ENCODE peak calls at places on chromosomes 4 and X, in seven cellular contexts. C, Y, Q, O, A, M and R are unnamed samples.

GRCh38 chr4:15953625-15954024 is 9.3 kb downstream of the FGFBP2 start:
- DNase-seq in O (no peak), A (no peak), M (no peak), Q (no peak), Y (no peak), C (no peak), R (no peak)

GRCh38 chr4:114694770-114695169 is 96.2 kb downstream of the UGT8 start:
- DNase-seq in M (peak; percentile 5), Q (no peak), Y (no peak), A (peak; percentile 46), C (peak; percentile 45), O (peak; percentile 5), R (no peak)

GRCh38 chrX:95919605-95920004 is 765.0 kb upstream of the DIAPH2 start:
- DNase-seq in A (no peak), O (no peak), M (no peak), Q (no peak), C (no peak), Y (no peak), R (no peak)

GRCh38 chrX:16212436-16212835 is 45.2 kb downstream of the MAGEB17 start:
- DNase-seq in M (no peak), C (peak; percentile 54), Q (peak; percentile 24), O (no peak), Y (no peak), A (peak; percentile 13), R (no peak)

GRCh38 chr4:65597697-65598096 is 72.6 kb downstream of the EPHA5 start:
- DNase-seq in Q (no peak), Y (no peak), M (no peak), O (no peak), C (no peak), A (no peak), R (no peak)

GRCh38 chrX:67673741-67674274 is 130.0 kb downstream of the AR start:
- DNase-seq in C (no peak), Q (no peak), M (no peak), O (no peak), A (no peak), Y (no peak), R (no peak)

GRCh38 chrX:44876767-44877166 is 3.8 kb downstream of the KDM6A start:
- DNase-seq in M (no peak), A (no peak), O (no peak), C (no peak), Y (no peak), Q (no peak), R (no peak)

GRCh38 chr4:1763550-1764080 is 29.5 kb upstream of the FGFR3 start:
- DNase-seq in A (peak; percentile 85), Y (peak; percentile 31), O (no peak), M (no peak), C (peak; percentile 39), Q (no peak), R (no peak)

GRCh38 chr4:156560701-156561100 is 410.9 kb downstream of the PDGFC start:
- DNase-seq in O (no peak), M (no peak), A (no peak), C (no peak), Y (no peak), Q (no peak), R (no peak)

GRCh38 chrX:153396320-153397195 is 4.6 kb downstream of the PNMA6E start:
- DNase-seq in M (no peak), Q (no peak), Y (no peak), O (no peak), A (no peak), C (no peak), R (no peak)

GRCh38 chrX:40871385-40872082 is 136.2 kb upstream of the MED14 start:
- DNase-seq in O (no peak), C (no peak), A (no peak), M (no peak), Y (no peak), Q (no peak), R (no peak)

GRCh38 chrX:65750674-65751469 is 83.4 kb downstream of the MSN start:
- DNase-seq in Q (no peak), O (peak; percentile 14), Y (no peak), A (no peak), C (no peak), M (no peak), R (no peak)

GRCh38 chr4:46274717-46275116 is 115.2 kb downstream of the GABRA2 start:
- DNase-seq in Y (no peak), O (no peak), M (no peak), Q (no peak), C (peak; percentile 16), A (no peak), R (no peak)

GRCh38 chrX:64204701-64205440 is 637 bp downstream of the AMER1 start:
- DNase-seq in A (peak; percentile 44), O (peak; percentile 23), C (peak; percentile 44), M (peak; percentile 48), Y (peak; percentile 33), Q (peak; percentile 52), R (peak; percentile 75)

GRCh38 chrX:48676893-48677270 is 6.7 kb upstream of the WAS start:
- DNase-seq in A (peak; percentile 29), Q (no peak), Y (no peak), C (no peak), O (peak; percentile 18), M (no peak), R (no peak)

GRCh38 chr4:167032876-167033275 is 201.4 kb downstream of the SPOCK3 start:
- DNase-seq in Y (no peak), A (no peak), C (no peak), Q (no peak), O (no peak), M (no peak), R (no peak)

GRCh38 chr4:16026155-16026761 is 57.6 kb downstream of the PROM1 start:
- DNase-seq in Q (peak; percentile 31), A (peak; percentile 75), M (peak; percentile 25), O (peak; percentile 42), Y (no peak), C (peak; percentile 79), R (no peak)

GRCh38 chr4:108272566-108272965 is 103.8 kb upstream of the LEF1 start:
- DNase-seq in C (no peak), Y (no peak), O (no peak), M (peak; percentile 78), Q (no peak), A (no peak), R (no peak)

GRCh38 chr4:182177166-182177565 is 66.0 kb upstream of the TENM3 start:
- DNase-seq in A (no peak), M (no peak), Y (no peak), Q (no peak), O (no peak), C (no peak), R (no peak)

GRCh38 chrX:9466115-9466495 is 1.2 kb downstream of the TBL1X start:
- DNase-seq in Y (peak; percentile 31), M (peak; percentile 19), O (peak; percentile 33), Q (peak; percentile 44), C (peak; percentile 56), A (peak; percentile 47), R (peak; percentile 79)

GRCh38 chr4:83297548-83298260 is 13.1 kb upstream of the COQ2 start:
- DNase-seq in A (no peak), O (no peak), M (no peak), C (no peak), Q (no peak), Y (no peak), R (no peak)

GRCh38 chrX:39752820-39753219 is 344.9 kb downstream of the BCOR start:
- DNase-seq in A (peak; percentile 52), Y (no peak), Q (peak; percentile 58), C (no peak), O (no peak), M (no peak), R (no peak)

GRCh38 chr4:4386296-4386735 is 586 bp upstream of the NSG1 start:
- DNase-seq in C (peak; percentile 65), A (peak; percentile 22), Q (no peak), Y (no peak), M (no peak), O (peak; percentile 50), R (no peak)

GRCh38 chr4:17103231-17103630 is 204.8 kb upstream of the LDB2 start:
- DNase-seq in M (no peak), Q (no peak), A (no peak), Y (no peak), C (no peak), O (no peak), R (no peak)

DNA sequence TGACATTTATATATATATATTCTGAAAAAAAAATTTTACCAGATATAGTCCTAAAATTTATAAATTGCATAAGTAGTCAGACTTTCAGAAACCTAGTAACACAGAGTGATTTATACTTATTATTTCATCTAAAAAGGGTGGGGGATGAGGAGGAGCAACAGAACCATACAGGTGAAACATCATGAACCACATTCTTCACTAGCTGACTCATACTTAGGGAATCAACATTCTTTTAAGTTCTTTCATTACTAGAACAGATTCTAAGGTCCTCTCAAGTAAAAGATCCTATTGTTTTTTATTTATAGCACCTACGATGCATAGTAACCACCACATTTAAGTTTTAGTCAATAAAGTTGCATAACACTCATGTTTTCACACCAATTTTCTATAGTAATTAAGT is 166.1 kb downstream of the LRBA start:
- DNase-seq in Y (no peak), M (no peak), C (no peak), A (no peak), Q (no peak), O (no peak), R (no peak)
- H3K27ac ChIP-seq in Y (no peak overlapping the region), M (no peak overlapping the region), C (no peak overlapping the region), A (no peak overlapping the region), Q (no peak overlapping the region), O (no peak overlapping the region), R (no peak overlapping the region)

GRCh38 chrX:103356897-103357296 is 591 bp downstream of the TCEAL9 start:
- DNase-seq in C (peak; percentile 31), M (no peak), O (no peak), Y (peak; percentile 33), Q (no peak), A (peak; percentile 43), R (no peak)
- H3K27ac ChIP-seq in C (peak overlapping the region; percentile 67), M (peak overlapping the region; percentile 71), O (peak overlapping the region; percentile 9), Y (peak overlapping the region; percentile 94), Q (peak overlapping the region; percentile 87), A (peak overlapping the region; percentile 97), R (peak overlapping the region; percentile 94)

DNA sequence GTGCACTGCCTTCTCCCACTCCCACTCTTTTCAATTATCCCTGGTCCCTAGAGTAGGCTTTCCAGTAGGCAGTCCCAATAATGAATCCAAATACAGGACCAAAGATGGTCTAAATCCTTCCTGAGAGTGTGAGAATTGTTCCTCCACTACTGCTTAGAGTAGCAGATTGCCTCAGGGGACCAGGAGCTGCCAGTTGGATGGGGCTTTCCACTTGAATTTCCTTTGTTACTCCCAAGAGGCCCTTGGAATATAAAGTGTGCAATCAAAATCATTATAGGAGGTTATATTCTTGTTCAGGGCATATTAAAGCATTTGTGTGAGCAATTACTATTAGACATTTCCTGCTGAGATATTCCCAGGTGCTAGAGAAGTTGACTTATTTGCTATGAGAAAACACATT is 156.6 kb upstream of the TLL1 start:
- DNase-seq in M (no peak), A (no peak), O (no peak), C (no peak), Q (no peak), Y (no peak), R (no peak)
- H3K27ac ChIP-seq in M (no peak overlapping the region), A (no peak overlapping the region), O (no peak overlapping the region), C (no peak overlapping the region), Q (no peak overlapping the region), Y (no peak overlapping the region), R (no peak overlapping the region)

GRCh38 chr4:146032234-146032860 is 93.7 kb upstream of the ZNF827 start:
- DNase-seq in A (no peak), C (no peak), Y (no peak), Q (no peak), O (no peak), M (no peak), R (no peak)

GRCh38 chr4:146029147-146029546 is 90.5 kb upstream of the ZNF827 start:
- DNase-seq in Y (no peak), A (no peak), C (no peak), M (no peak), Q (no peak), O (no peak), R (no peak)

GRCh38 chr4:146029939-146030710 is 91.5 kb upstream of the ZNF827 start:
- DNase-seq in Y (no peak), Q (no peak), O (no peak), C (no peak), M (no peak), A (peak; percentile 66), R (no peak)

GRCh38 chr4:146033149-146033548 is 94.5 kb upstream of the ZNF827 start:
- DNase-seq in Y (no peak), Q (peak; percentile 34), A (peak; percentile 72), C (no peak), O (no peak), M (no peak), R (no peak)
- H3K27ac ChIP-seq in Y (no peak overlapping the region), Q (no peak overlapping the region), A (peak overlapping the region; percentile 65), C (no peak overlapping the region), O (no peak overlapping the region), M (no peak overlapping the region), R (no peak overlapping the region)